ENCODE peak calls at places on chromosomes 12 and 14, in seven cellular contexts. R, J, L, A, C, B and P are unnamed samples.

GRCh38 chr12:26124491-26125450 is at the start of gene BHLHE41:
- DNase-seq in J (peak), R (peak), L (peak), C (peak), A (peak), B (peak), P (peak)

GRCh38 chr12:119804011-119804641 is 73.0 kb downstream of the CIT start:
- DNase-seq in A (peak), R (peak), C (peak), J (peak), L (peak), B (peak), P (peak)

GRCh38 chr12:6958609-6959375 is 7.6 kb downstream of the PTPN6 start:
- DNase-seq in R (no peak), L (peak), J (no peak), B (peak), A (peak), C (no peak), P (no peak)

GRCh38 chr12:94445662-94446061 is 14.0 kb downstream of the CEP83 start:
- DNase-seq in B (no peak), R (no peak), C (no peak), A (no peak), J (peak), L (no peak), P (no peak)

GRCh38 chr12:120814903-120815429 is 89.2 kb downstream of the SPPL3 start:
- DNase-seq in J (no peak), C (no peak), L (no peak), A (no peak), R (no peak), B (no peak), P (no peak)

GRCh38 chr14:95335071-95335470 is 15.4 kb upstream of the CLMN start:
- DNase-seq in C (no peak), B (no peak), A (no peak), L (no peak), R (no peak), J (no peak), P (no peak)

GRCh38 chr14:83140756-83141155 is 1607.1 kb upstream of the SEL1L start:
- DNase-seq in L (no peak), R (no peak), C (no peak), B (no peak), A (no peak), J (no peak), P (no peak)

GRCh38 chr12:93789767-93790166 is 112.6 kb downstream of the CRADD start:
- DNase-seq in J (peak), R (no peak), L (no peak), A (no peak), C (no peak), B (no peak), P (no peak)

GRCh38 chr12:50566066-50566465 is 61.3 kb downstream of the DIP2B start:
- DNase-seq in L (no peak), C (no peak), B (no peak), A (no peak), J (no peak), R (no peak), P (no peak)

GRCh38 chr14:22159049-22159448 is 430.0 kb downstream of the DAD1 start:
- DNase-seq in L (no peak), C (no peak), J (no peak), R (no peak), A (no peak), B (no peak), P (no peak)

GRCh38 chr12:13918883-13919282 is 62.5 kb downstream of the GRIN2B start:
- DNase-seq in R (no peak), L (no peak), C (no peak), A (peak), J (no peak), B (no peak), P (no peak)

GRCh38 chr14:31677630-31678029 is 116.4 kb downstream of the NUBPL start:
- DNase-seq in C (no peak), J (no peak), L (no peak), B (no peak), A (no peak), R (no peak), P (no peak)

GRCh38 chr14:72311116-72311515 is 378.9 kb downstream of the RGS6 start:
- DNase-seq in L (no peak), R (no peak), C (no peak), J (no peak), A (no peak), B (no peak), P (no peak)

GRCh38 chr12:109731231-109731731 is 17.7 kb downstream of the FAM222A start:
- DNase-seq in C (no peak), L (peak), R (peak), J (no peak), A (no peak), B (no peak), P (no peak)

GRCh38 chr14:104600141-104600643 is 4.4 kb downstream of the TMEM179 start:
- DNase-seq in A (no peak), R (peak), C (no peak), J (no peak), B (peak), L (no peak), P (no peak)

GRCh38 chr14:71271166-71271945 is 364.1 kb downstream of the PCNX1 start:
- DNase-seq in R (no peak), J (no peak), B (no peak), A (no peak), C (no peak), L (no peak), P (no peak)

GRCh38 chr12:124053855-124054254 is 80.8 kb downstream of the ZNF664 start:
- DNase-seq in B (peak), L (no peak), A (peak), C (peak), J (peak), R (peak), P (peak)

GRCh38 chr14:21735639-21736307 is 62.2 kb upstream of the OR4E1 start:
- DNase-seq in B (no peak), J (no peak), R (no peak), L (no peak), A (no peak), C (no peak), P (no peak)

GRCh38 chr12:103736572-103736971 is 104.5 kb downstream of the NT5DC3 start:
- DNase-seq in L (no peak), J (no peak), C (no peak), R (no peak), B (no peak), A (no peak), P (no peak)

GRCh38 chr14:80602931-80603330 is 338.6 kb downstream of the CEP128 start:
- DNase-seq in A (no peak), R (no peak), L (no peak), J (no peak), C (no peak), B (no peak), P (no peak)

GRCh38 chr12:95548539-95549391 is 2.5 kb downstream of the USP44 start:
- DNase-seq in C (peak), L (peak), J (no peak), B (peak), R (peak), A (no peak), P (peak)

GRCh38 chr14:57962293-57962996 is 96.6 kb upstream of the SLC35F4 start:
- DNase-seq in L (no peak), B (no peak), A (no peak), R (peak), C (no peak), J (no peak), P (no peak)